ENCODE peak calls at places on chromosomes 7 and 10, in five cellular contexts. One of them, this sample, is unnamed.

GRCh38 chr10:124379609-124380193 is 39.0 kb downstream of the OAT start:
- DNase-seq in body of pancreas: no peak
- DNase-seq in fibroblast of pulmonary artery: no peak
- DNase-seq in BJ: no peak
- DNase-seq in ascending aorta: no peak
- DNase-seq in this sample: no peak

GRCh38 chr7:64802699-64803098 is 8.5 kb downstream of the ZNF138 start:
- DNase-seq in fibroblast of pulmonary artery: no peak
- DNase-seq in ascending aorta: no peak
- DNase-seq in body of pancreas: no peak
- DNase-seq in BJ: no peak
- DNase-seq in this sample: no peak

GRCh38 chr10:62098278-62099121 is 170.1 kb downstream of the RTKN2 start:
- DNase-seq in BJ: no peak
- DNase-seq in body of pancreas: no peak
- DNase-seq in ascending aorta: no peak
- DNase-seq in fibroblast of pulmonary artery: no peak
- DNase-seq in this sample: no peak

GRCh38 chr7:140646931-140647647 is 6.5 kb upstream of the DENND2A start:
- DNase-seq in ascending aorta: no peak
- DNase-seq in BJ: no peak
- DNase-seq in body of pancreas: no peak
- DNase-seq in fibroblast of pulmonary artery: peak
- DNase-seq in this sample: no peak

GRCh38 chr7:14734839-14735321 is 167.7 kb downstream of the DGKB start:
- DNase-seq in ascending aorta: no peak
- DNase-seq in BJ: no peak
- DNase-seq in fibroblast of pulmonary artery: no peak
- DNase-seq in body of pancreas: peak
- DNase-seq in this sample: no peak

GRCh38 chr10:124414077-124414476 is 4.6 kb downstream of the OAT start:
- DNase-seq in body of pancreas: no peak
- DNase-seq in fibroblast of pulmonary artery: peak
- DNase-seq in ascending aorta: no peak
- DNase-seq in BJ: no peak
- DNase-seq in this sample: no peak

GRCh38 chr10:4809156-4809555 is 16.9 kb upstream of the AKR1E2 start:
- DNase-seq in fibroblast of pulmonary artery: no peak
- DNase-seq in BJ: no peak
- DNase-seq in ascending aorta: no peak
- DNase-seq in body of pancreas: no peak
- DNase-seq in this sample: no peak

GRCh38 chr7:138816650-138817049 is 18.7 kb upstream of the ATP6V0A4 start:
- DNase-seq in BJ: no peak
- DNase-seq in body of pancreas: no peak
- DNase-seq in fibroblast of pulmonary artery: no peak
- DNase-seq in ascending aorta: no peak
- DNase-seq in this sample: no peak

GRCh38 chr7:157597562-157597961 is 260.8 kb downstream of the DNAJB6 start:
- DNase-seq in BJ: no peak
- DNase-seq in body of pancreas: no peak
- DNase-seq in fibroblast of pulmonary artery: no peak
- DNase-seq in ascending aorta: no peak
- DNase-seq in this sample: no peak

GRCh38 chr10:119441151-119441821 is 101.2 kb downstream of the RGS10 start:
- DNase-seq in fibroblast of pulmonary artery: peak
- DNase-seq in BJ: peak
- DNase-seq in body of pancreas: no peak
- DNase-seq in ascending aorta: peak
- DNase-seq in this sample: no peak

GRCh38 chr10:86178401-86179142 is 188.0 kb downstream of the GRID1 start:
- DNase-seq in body of pancreas: no peak
- DNase-seq in ascending aorta: no peak
- DNase-seq in fibroblast of pulmonary artery: no peak
- DNase-seq in BJ: no peak
- DNase-seq in this sample: no peak

GRCh38 chr7:80372415-80372814 is 139.4 kb downstream of the GNAT3 start:
- DNase-seq in BJ: no peak
- DNase-seq in body of pancreas: no peak
- DNase-seq in fibroblast of pulmonary artery: peak
- DNase-seq in ascending aorta: no peak
- DNase-seq in this sample: no peak

GRCh38 chr10:73413108-73413527 is 740 bp downstream of the ANXA7 start:
- DNase-seq in BJ: no peak
- DNase-seq in body of pancreas: peak
- DNase-seq in ascending aorta: peak
- DNase-seq in fibroblast of pulmonary artery: no peak
- DNase-seq in this sample: no peak

GRCh38 chr10:44966816-44967509 is 7.4 kb downstream of the RASSF4 start:
- DNase-seq in fibroblast of pulmonary artery: no peak
- DNase-seq in ascending aorta: peak
- DNase-seq in BJ: no peak
- DNase-seq in body of pancreas: peak
- DNase-seq in this sample: peak
- TF ChIP-seq CTCF in fibroblast of pulmonary artery: peak
- TF ChIP-seq CTCF in ascending aorta: peak
- TF ChIP-seq CTCF in BJ: peak
- TF ChIP-seq CTCF in body of pancreas: peak
- TF ChIP-seq CTCF in this sample: no peak

GRCh38 chr7:95190515-95190914 is 133.8 kb downstream of the PON1 start:
- DNase-seq in fibroblast of pulmonary artery: peak
- DNase-seq in ascending aorta: no peak
- DNase-seq in body of pancreas: no peak
- DNase-seq in BJ: no peak
- DNase-seq in this sample: no peak
- TF ChIP-seq CTCF in fibroblast of pulmonary artery: peak
- TF ChIP-seq CTCF in ascending aorta: no peak
- TF ChIP-seq CTCF in body of pancreas: no peak
- TF ChIP-seq CTCF in BJ: peak
- TF ChIP-seq CTCF in this sample: no peak

GRCh38 chr10:8331387-8331786 is 276.9 kb downstream of the GATA3 start:
- DNase-seq in body of pancreas: no peak
- DNase-seq in BJ: no peak
- DNase-seq in ascending aorta: no peak
- DNase-seq in fibroblast of pulmonary artery: no peak
- DNase-seq in this sample: no peak
- TF ChIP-seq CTCF in body of pancreas: no peak
- TF ChIP-seq CTCF in BJ: no peak
- TF ChIP-seq CTCF in ascending aorta: no peak
- TF ChIP-seq CTCF in fibroblast of pulmonary artery: no peak
- TF ChIP-seq CTCF in this sample: no peak

GRCh38 chr7:112669306-112669705 is 120.9 kb downstream of the TMEM168 start:
- DNase-seq in BJ: no peak
- DNase-seq in ascending aorta: no peak
- DNase-seq in fibroblast of pulmonary artery: no peak
- DNase-seq in body of pancreas: no peak
- DNase-seq in this sample: no peak

GRCh38 chr7:112668561-112668960 is 121.6 kb downstream of the TMEM168 start:
- DNase-seq in fibroblast of pulmonary artery: no peak
- DNase-seq in BJ: no peak
- DNase-seq in ascending aorta: no peak
- DNase-seq in body of pancreas: no peak
- DNase-seq in this sample: no peak

DNA sequence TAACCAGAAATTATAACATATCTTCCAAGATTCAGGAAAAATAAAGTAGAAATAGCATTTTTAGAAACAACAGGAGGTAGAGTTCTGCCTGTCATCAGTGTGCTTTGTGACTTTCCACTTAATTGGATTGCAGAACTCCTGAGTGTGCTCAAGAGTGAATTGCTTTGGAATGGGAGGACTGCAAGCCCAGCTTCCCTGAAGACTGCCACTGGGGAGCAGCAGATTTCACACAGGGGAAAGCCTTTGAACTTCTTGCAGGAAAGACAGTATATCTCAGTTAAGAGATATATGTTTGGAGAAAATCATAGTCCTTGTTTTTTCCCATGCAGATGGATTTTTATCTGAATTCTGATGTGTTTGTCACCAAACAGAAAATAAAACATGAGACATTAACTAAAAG is 124.5 kb downstream of the TMEM168 start:
- DNase-seq in body of pancreas: no peak
- DNase-seq in ascending aorta: no peak
- DNase-seq in BJ: no peak
- DNase-seq in fibroblast of pulmonary artery: peak
- DNase-seq in this sample: no peak
- TF ChIP-seq CTCF in body of pancreas: peak
- TF ChIP-seq CTCF in ascending aorta: no peak
- TF ChIP-seq CTCF in BJ: no peak
- TF ChIP-seq CTCF in fibroblast of pulmonary artery: peak
- TF ChIP-seq CTCF in this sample: no peak